ENCODE peak calls at places on chromosomes 5 and 9, in four cellular contexts. D is GM18507; X is fibroblast of pulmonary artery; C is activated CD8-positive, alpha-beta memory T cell treated with anti-CD3 and anti-CD28 coated beads for 4 hours. V is an unnamed sample.

GRCh38 chr5:66408561-66408960 is 187.6 kb upstream of the MAST4 start:
- DNase-seq in X (no peak), D (no peak), C (no peak), V (no peak)

GRCh38 chr5:145869753-145870152 is 3.1 kb downstream of the GRXCR2 start:
- DNase-seq in D (no peak), C (no peak), X (no peak), V (no peak)

GRCh38 chr5:65989115-65989514 is 62.7 kb downstream of the ERBIN start:
- DNase-seq in X (no peak), C (no peak), D (no peak), V (no peak)

GRCh38 chr5:172858990-172859811 is 25.1 kb downstream of the ERGIC1 start:
- DNase-seq in C (no peak), X (peak), D (no peak), V (peak)

GRCh38 chr5:144003636-144004035 is 166.8 kb downstream of the YIPF5 start:
- DNase-seq in X (no peak), D (no peak), C (no peak), V (no peak)

GRCh38 chr5:112669328-112669963 is 68.2 kb upstream of the APC start:
- DNase-seq in X (no peak), D (no peak), C (no peak), V (no peak)

GRCh38 chr9:133122935-133123611 is 2.0 kb upstream of the RALGDS start:
- DNase-seq in C (no peak), X (peak), D (no peak), V (peak)

GRCh38 chr5:15300141-15300540 is 199.8 kb upstream of the FBXL7 start:
- DNase-seq in D (no peak), C (no peak), X (no peak), V (no peak)

GRCh38 chr9:75588808-75589207 is 301.7 kb upstream of the PCSK5 start:
- DNase-seq in X (no peak), D (no peak), C (no peak), V (no peak)

GRCh38 chr5:32754251-32754650 is 43.1 kb downstream of the NPR3 start:
- DNase-seq in D (no peak), X (no peak), C (no peak), V (peak)

GRCh38 chr5:89324990-89325389 is 442.0 kb upstream of the MEF2C start:
- DNase-seq in X (no peak), D (no peak), C (no peak), V (no peak)